ENCODE peak calls at places on chromosomes 3 and 15, in seven cellular contexts. H, Y, F, N, X, B and U are unnamed samples.

GRCh38 chr3:52398670-52399081 is 46.2 kb downstream of the SEMA3G start:
- DNase-seq in B (no peak), N (no peak), F (no peak), H (no peak), X (no peak), Y (no peak), U (no peak)

GRCh38 chr3:114299421-114299820 is 5.6 kb downstream of the TIGIT start:
- DNase-seq in X (peak), H (peak), B (no peak), N (no peak), Y (no peak), F (no peak), U (no peak)

GRCh38 chr15:42215854-42216829 is 8.0 kb upstream of the VPS39 start:
- DNase-seq in F (no peak), H (no peak), X (no peak), Y (no peak), B (no peak), N (no peak), U (no peak)

GRCh38 chr15:83200589-83200988 is 7.0 kb downstream of the HDGFL3 start:
- DNase-seq in F (no peak), H (no peak), N (no peak), B (no peak), X (no peak), Y (no peak), U (no peak)

GRCh38 chr3:195597848-195598247 is 14.1 kb upstream of the APOD start:
- DNase-seq in H (no peak), Y (no peak), N (no peak), F (no peak), B (no peak), X (no peak), U (no peak)

GRCh38 chr3:9397911-9398714 is 698 bp downstream of the SETD5 start:
- DNase-seq in X (no peak), Y (peak), H (no peak), N (peak), B (no peak), F (peak), U (peak)

GRCh38 chr3:10622456-10622855 is 117.1 kb upstream of the ATP2B2 start:
- DNase-seq in H (no peak), X (no peak), Y (no peak), N (no peak), B (no peak), F (no peak), U (no peak)

GRCh38 chr3:194577985-194578905 is 55.0 kb downstream of the TMEM44 start:
- DNase-seq in N (no peak), B (no peak), X (no peak), H (no peak), F (peak), Y (no peak), U (peak)

GRCh38 chr3:13483988-13484695 is 4.0 kb downstream of the HDAC11 start:
- DNase-seq in F (no peak), X (no peak), H (no peak), B (no peak), Y (no peak), N (no peak), U (no peak)

GRCh38 chr15:44566176-44566575 is 29.2 kb downstream of the EIF3J start:
- DNase-seq in N (no peak), X (no peak), F (no peak), B (no peak), Y (no peak), H (no peak), U (no peak)